ENCODE peak calls at places on chromosomes 2 and 18, in five cellular contexts. I is CD8-positive, alpha-beta T cell; K is dorsolateral prefrontal cortex; C is fibroblast of the aortic adventitia; H is AG04449. X is an unnamed sample.

GRCh38 chr2:9081750-9082149 is 78.3 kb upstream of the MBOAT2 start:
- DNase-seq in I (no peak), K (no peak), C (no peak), H (no peak), X (no peak)

GRCh38 chr2:231932985-231933915 is 7.1 kb upstream of the NPPC start:
- DNase-seq in I (no peak), K (no peak), C (no peak), H (no peak), X (no peak)

GRCh38 chr2:42421601-42422252 is 60.7 kb upstream of the COX7A2L start:
- DNase-seq in I (no peak), K (no peak), C (no peak), H (no peak), X (no peak)

GRCh38 chr2:15965564-15966019 is 25.2 kb downstream of the MYCN start:
- DNase-seq in I (peak; percentile 40), K (no peak), C (no peak), H (no peak), X (no peak)

GRCh38 chr2:9347411-9347853 is 75.9 kb downstream of the ITGB1BP1 start:
- DNase-seq in I (no peak), K (no peak), C (peak; percentile 91), H (no peak), X (no peak)

GRCh38 chr2:240994161-240994896 is 4.1 kb upstream of the SNED1 start:
- DNase-seq in I (no peak), K (no peak), C (no peak), H (no peak), X (peak; percentile 8)

GRCh38 chr2:30147715-30148611 is 1.2 kb downstream of the YPEL5 start:
- DNase-seq in I (peak; percentile 82), K (peak; percentile 81), C (peak; percentile 45), H (no peak), X (peak; percentile 88)

GRCh38 chr2:159156834-159157233 is 129.7 kb downstream of the WDSUB1 start:
- DNase-seq in I (no peak), K (no peak), C (no peak), H (no peak), X (no peak)

GRCh38 chr2:15792331-15792730 is 148.0 kb upstream of the MYCN start:
- DNase-seq in I (no peak), K (no peak), C (no peak), H (no peak), X (no peak)

GRCh38 chr2:85779641-85780315 is 26.0 kb downstream of the ATOH8 start:
- DNase-seq in I (no peak), K (no peak), C (no peak), H (no peak), X (no peak)

GRCh38 chr18:46920067-46920466 is 2.7 kb downstream of the KATNAL2 start:
- DNase-seq in I (no peak), K (no peak), C (no peak), H (no peak), X (no peak)

GRCh38 chr18:519019-519879 is 18.7 kb upstream of the COLEC12 start:
- DNase-seq in I (no peak), K (no peak), C (peak; percentile 76), H (no peak), X (no peak)

GRCh38 chr18:51127664-51128063 is 69.8 kb downstream of the MEX3C start:
- DNase-seq in I (no peak), K (no peak), C (no peak), H (no peak), X (no peak)

GRCh38 chr2:128293426-128293755 is 25.3 kb downstream of the HS6ST1 start:
- DNase-seq in I (no peak), K (no peak), C (no peak), H (no peak), X (no peak)
- TF ChIP-seq CTCF in I (no peak), K (no peak), C (no peak), H (no peak), X (no peak)

DNA sequence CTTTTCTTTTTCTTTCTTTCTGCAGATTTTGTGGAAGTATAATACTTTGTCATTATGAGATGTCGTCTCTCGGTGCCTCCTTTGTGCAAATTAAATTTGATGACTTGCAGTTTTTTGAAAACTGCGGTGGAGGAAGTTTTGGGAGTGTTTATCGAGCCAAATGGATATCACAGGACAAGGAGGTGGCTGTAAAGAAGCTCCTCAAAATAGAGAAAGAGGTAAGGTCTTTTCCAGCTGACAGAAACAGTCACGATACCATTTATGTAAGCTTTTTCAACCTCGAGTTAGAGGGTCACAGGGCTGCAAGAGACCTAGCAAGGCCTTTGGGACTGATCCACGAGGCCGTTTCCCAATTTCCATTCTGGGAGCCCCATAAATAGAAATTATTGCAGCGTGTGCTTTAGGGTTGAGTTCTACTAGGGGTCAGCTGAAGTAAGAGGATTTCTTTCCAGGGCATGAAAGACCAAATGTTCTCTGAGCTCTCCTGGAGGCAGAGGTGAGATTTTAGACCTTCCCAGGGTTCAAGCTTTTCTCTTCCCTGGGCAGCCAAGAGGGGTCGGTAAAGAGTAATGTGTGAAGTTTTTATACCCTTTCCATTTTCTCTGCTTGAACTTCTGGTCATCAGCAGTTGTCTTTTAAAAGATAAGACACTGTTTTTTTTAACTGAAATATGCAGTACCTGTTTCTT is 15.5 kb downstream of the MAP3K20 start:
- DNase-seq in I (no peak), K (no peak), C (peak; percentile 42), H (no peak), X (no peak)
- TF ChIP-seq CTCF in I (no peak), K (no peak), C (peak; percentile 73), H (no peak), X (no peak)

GRCh38 chr18:6884944-6885343 is 155.4 kb downstream of the ARHGAP28 start:
- DNase-seq in I (no peak), K (no peak), C (peak; percentile 50), H (no peak), X (no peak)
- TF ChIP-seq CTCF in I (no peak), K (no peak), C (no peak), H (no peak), X (no peak)

GRCh38 chr18:36756262-36756661 is 72.5 kb downstream of the TPGS2 start:
- DNase-seq in I (no peak), K (no peak), C (peak; percentile 66), H (no peak), X (no peak)

GRCh38 chr18:36758001-36758400 is 70.8 kb downstream of the TPGS2 start:
- DNase-seq in I (no peak), K (no peak), C (no peak), H (no peak), X (no peak)

GRCh38 chr18:36758623-36759022 is 70.2 kb downstream of the TPGS2 start:
- DNase-seq in I (no peak), K (no peak), C (no peak), H (no peak), X (no peak)

GRCh38 chr18:36759167-36759776 is 69.5 kb downstream of the TPGS2 start:
- DNase-seq in I (no peak), K (no peak), C (no peak), H (no peak), X (no peak)

GRCh38 chr18:36757081-36757480 is 71.7 kb downstream of the TPGS2 start:
- DNase-seq in I (no peak), K (no peak), C (peak; percentile 82), H (peak; percentile 49), X (no peak)
- TF ChIP-seq CTCF in I (no peak), K (peak; percentile 85), C (peak; percentile 68), H (peak; percentile 58), X (no peak)

DNA sequence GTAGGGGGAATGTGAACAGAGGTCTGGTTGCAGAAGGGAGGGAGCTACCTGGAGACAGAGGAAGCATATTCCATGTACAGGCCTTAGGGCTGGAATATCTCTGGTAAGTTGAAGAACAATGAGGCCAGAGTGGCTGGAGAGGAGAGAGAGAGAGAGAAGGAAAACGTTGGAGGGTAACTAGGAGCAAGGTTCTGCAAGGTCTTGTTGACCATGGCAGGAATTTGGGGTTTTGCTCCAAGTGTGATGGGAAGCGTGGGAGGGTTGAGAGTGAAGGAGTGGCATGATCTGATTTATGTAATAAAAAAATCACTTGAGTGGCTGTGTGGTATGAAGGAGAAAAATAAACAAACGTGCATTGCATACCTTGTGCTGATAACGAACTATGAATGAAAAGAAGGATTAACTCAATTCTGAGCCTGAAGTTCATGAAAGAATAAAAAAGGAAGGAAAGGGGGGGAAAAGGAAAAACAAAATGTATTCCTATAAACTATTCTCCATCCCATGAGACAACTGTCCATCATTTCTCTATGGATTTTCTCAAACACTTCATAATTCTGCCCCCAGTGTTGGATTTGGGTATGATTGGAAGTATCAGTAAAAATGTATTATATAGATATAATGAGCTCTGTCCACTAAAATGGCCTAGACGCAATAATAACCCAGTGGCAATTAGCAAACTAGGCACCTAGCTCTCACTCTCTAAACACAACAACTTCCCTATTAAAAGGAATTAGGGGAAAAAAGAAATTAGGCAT is 59.7 kb upstream of the PMAIP1 start:
- DNase-seq in I (no peak), K (no peak), C (no peak), H (no peak), X (no peak)
- TF ChIP-seq CTCF in I (no peak), K (no peak), C (peak; percentile 34), H (no peak), X (peak; percentile 1)

GRCh38 chr18:52991246-52991645 is 651.2 kb downstream of the DCC start:
- DNase-seq in I (no peak), K (no peak), C (no peak), H (no peak), X (no peak)

GRCh38 chr18:52995875-52996274 is 655.9 kb downstream of the DCC start:
- DNase-seq in I (no peak), K (no peak), C (no peak), H (no peak), X (no peak)

DNA sequence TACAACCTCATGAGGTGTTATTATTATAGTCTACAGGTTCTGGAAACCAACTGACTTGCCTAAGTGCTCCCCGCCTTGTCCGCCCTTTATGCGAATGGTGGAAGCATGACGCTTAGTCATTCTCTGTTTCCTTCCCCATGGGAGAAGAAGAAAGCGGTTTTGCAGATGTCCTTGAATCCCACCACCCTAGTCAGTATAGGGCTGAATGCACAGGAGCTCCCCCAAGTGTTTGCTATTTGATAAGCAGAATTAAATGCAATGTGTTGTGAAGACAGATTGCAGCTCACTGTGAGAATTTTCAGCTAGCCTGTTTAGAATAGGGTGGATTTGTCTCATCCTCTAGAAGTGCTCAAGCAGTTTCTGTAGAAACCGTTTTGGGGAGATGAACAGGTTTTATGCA is 652.0 kb downstream of the DCC start:
- DNase-seq in I (no peak), K (no peak), C (no peak), H (no peak), X (no peak)
- TF ChIP-seq CTCF in I (no peak), K (no peak), C (no peak), H (peak; percentile 40), X (no peak)

X was measured in natural killer cell.